ENCODE peak calls at places on chromosome 3, in four cellular contexts. One of them, this sample, is unnamed.

GRCh38 chr3:170848294-170848917 is 21.6 kb downstream of the RPL22L1 start:
- DNase-seq in aorta: no peak
- DNase-seq in NT2/D1: no peak
- DNase-seq in PC-9: no peak
- DNase-seq in this sample: no peak

GRCh38 chr3:54511766-54512365 is 389.5 kb downstream of the CACNA2D3 start:
- DNase-seq in PC-9: no peak
- DNase-seq in aorta: no peak
- DNase-seq in NT2/D1: no peak
- DNase-seq in this sample: no peak

GRCh38 chr3:150797155-150797554 is 34.2 kb upstream of the SIAH2 start:
- DNase-seq in aorta: no peak
- DNase-seq in PC-9: no peak
- DNase-seq in NT2/D1: no peak
- DNase-seq in this sample: no peak

GRCh38 chr3:158565076-158565475 is 5.9 kb upstream of the MLF1 start:
- DNase-seq in PC-9: no peak
- DNase-seq in NT2/D1: no peak
- DNase-seq in aorta: no peak
- DNase-seq in this sample: no peak

GRCh38 chr3:112384769-112385168 is 51.8 kb downstream of the CD200 start:
- DNase-seq in aorta: no peak
- DNase-seq in PC-9: no peak
- DNase-seq in NT2/D1: no peak
- DNase-seq in this sample: no peak

GRCh38 chr3:51704511-51704950 is 2.3 kb upstream of the GRM2 start:
- DNase-seq in PC-9: no peak
- DNase-seq in NT2/D1: no peak
- DNase-seq in aorta: peak; percentile 52
- DNase-seq in this sample: peak; percentile 32

GRCh38 chr3:157447026-157447694 is 10.5 kb downstream of the PTX3 start:
- DNase-seq in PC-9: no peak
- DNase-seq in aorta: no peak
- DNase-seq in NT2/D1: no peak
- DNase-seq in this sample: no peak

GRCh38 chr3:123930426-123930825 is 30.6 kb downstream of the CCDC14 start:
- DNase-seq in NT2/D1: no peak
- DNase-seq in aorta: no peak
- DNase-seq in PC-9: no peak
- DNase-seq in this sample: no peak

GRCh38 chr3:125194849-125195601 is 17.5 kb downstream of the SLC12A8 start:
- DNase-seq in aorta: no peak
- DNase-seq in PC-9: no peak
- DNase-seq in NT2/D1: no peak
- DNase-seq in this sample: peak; percentile 78

GRCh38 chr3:141407043-141407442 is 38.7 kb downstream of the ZBTB38 start:
- DNase-seq in aorta: no peak
- DNase-seq in NT2/D1: no peak
- DNase-seq in PC-9: no peak
- DNase-seq in this sample: no peak

GRCh38 chr3:125120370-125121122 is 64.7 kb upstream of the HEG1 start:
- DNase-seq in PC-9: no peak
- DNase-seq in NT2/D1: peak; percentile 91
- DNase-seq in aorta: no peak
- DNase-seq in this sample: no peak

GRCh38 chr3:66938338-66938963 is 59.7 kb upstream of the KBTBD8 start:
- DNase-seq in PC-9: peak; percentile 9
- DNase-seq in aorta: no peak
- DNase-seq in NT2/D1: peak; percentile 82
- DNase-seq in this sample: no peak

GRCh38 chr3:45647148-45647619 is 42.0 kb upstream of the SACM1L start:
- DNase-seq in NT2/D1: no peak
- DNase-seq in PC-9: no peak
- DNase-seq in aorta: no peak
- DNase-seq in this sample: no peak

GRCh38 chr3:23741403-23741706 is 64.4 kb upstream of the UBE2E1 start:
- DNase-seq in aorta: no peak
- DNase-seq in PC-9: no peak
- DNase-seq in NT2/D1: no peak
- DNase-seq in this sample: no peak

GRCh38 chr3:37041546-37042195 is 48.4 kb downstream of the MLH1 start:
- DNase-seq in PC-9: no peak
- DNase-seq in NT2/D1: no peak
- DNase-seq in aorta: no peak
- DNase-seq in this sample: no peak

GRCh38 chr3:178507507-178508442 is 28.5 kb upstream of the KCNMB2 start:
- DNase-seq in PC-9: no peak
- DNase-seq in aorta: no peak
- DNase-seq in NT2/D1: no peak
- DNase-seq in this sample: no peak

GRCh38 chr3:64861684-64862083 is 173.9 kb upstream of the ADAMTS9 start:
- DNase-seq in aorta: no peak
- DNase-seq in PC-9: no peak
- DNase-seq in NT2/D1: no peak
- DNase-seq in this sample: no peak

GRCh38 chr3:195876297-195877031 is 31.9 kb downstream of the TNK2 start:
- DNase-seq in aorta: no peak
- DNase-seq in NT2/D1: no peak
- DNase-seq in PC-9: peak; percentile 97
- DNase-seq in this sample: peak; percentile 67

GRCh38 chr3:137263982-137264777 is 306.4 kb downstream of the IL20RB start:
- DNase-seq in PC-9: no peak
- DNase-seq in NT2/D1: no peak
- DNase-seq in aorta: no peak
- DNase-seq in this sample: no peak

GRCh38 chr3:17800232-17800631 is 57.8 kb upstream of the TBC1D5 start:
- DNase-seq in aorta: no peak
- DNase-seq in PC-9: peak; percentile 52
- DNase-seq in NT2/D1: no peak
- DNase-seq in this sample: no peak

GRCh38 chr3:197025736-197026480 is 3.7 kb downstream of the MELTF start:
- DNase-seq in PC-9: no peak
- DNase-seq in NT2/D1: no peak
- DNase-seq in aorta: no peak
- DNase-seq in this sample: no peak

GRCh38 chr3:70556056-70556455 is 243.6 kb upstream of the MDFIC2 start:
- DNase-seq in NT2/D1: no peak
- DNase-seq in aorta: no peak
- DNase-seq in PC-9: no peak
- DNase-seq in this sample: no peak

GRCh38 chr3:27596334-27596841 is 112.2 kb upstream of the SLC4A7 start:
- DNase-seq in NT2/D1: no peak
- DNase-seq in PC-9: no peak
- DNase-seq in aorta: no peak
- DNase-seq in this sample: no peak

GRCh38 chr3:147311716-147312115 is 94.6 kb downstream of the ZIC4 start:
- DNase-seq in PC-9: no peak
- DNase-seq in NT2/D1: no peak
- DNase-seq in aorta: no peak
- DNase-seq in this sample: no peak

GRCh38 chr3:71658131-71658530 is 67.1 kb downstream of the EIF4E3 start:
- DNase-seq in PC-9: no peak
- DNase-seq in NT2/D1: no peak
- DNase-seq in aorta: peak; percentile 94
- DNase-seq in this sample: peak; percentile 92

GRCh38 chr3:112811150-112811884 is 35.3 kb downstream of the CD200R1L start:
- DNase-seq in aorta: no peak
- DNase-seq in NT2/D1: no peak
- DNase-seq in PC-9: no peak
- DNase-seq in this sample: peak; percentile 64

GRCh38 chr3:120473896-120474675 is 23.3 kb upstream of the FSTL1 start:
- DNase-seq in aorta: no peak
- DNase-seq in NT2/D1: no peak
- DNase-seq in PC-9: no peak
- DNase-seq in this sample: no peak

GRCh38 chr3:134326760-134327593 is 47.3 kb downstream of the AMOTL2 start:
- DNase-seq in PC-9: peak; percentile 86
- DNase-seq in aorta: peak; percentile 80
- DNase-seq in NT2/D1: peak; percentile 96
- DNase-seq in this sample: peak; percentile 78

GRCh38 chr3:43968465-43968864 is 273.2 kb upstream of the TOPAZ1 start:
- DNase-seq in NT2/D1: no peak
- DNase-seq in aorta: no peak
- DNase-seq in PC-9: no peak
- DNase-seq in this sample: no peak

GRCh38 chr3:124362418-124362817 is 367.8 kb upstream of the UMPS start:
- DNase-seq in aorta: no peak
- DNase-seq in NT2/D1: no peak
- DNase-seq in PC-9: no peak
- DNase-seq in this sample: no peak

GRCh38 chr3:65758871-65759598 is 279.7 kb downstream of the MAGI1 start:
- DNase-seq in aorta: no peak
- DNase-seq in PC-9: no peak
- DNase-seq in NT2/D1: no peak
- DNase-seq in this sample: no peak

GRCh38 chr3:15309662-15310335 is 22.6 kb downstream of the SH3BP5 start:
- DNase-seq in PC-9: no peak
- DNase-seq in NT2/D1: no peak
- DNase-seq in aorta: no peak
- DNase-seq in this sample: no peak

GRCh38 chr3:184176377-184177330 is 2.0 kb downstream of the AP2M1 start:
- DNase-seq in aorta: peak; percentile 91
- DNase-seq in PC-9: peak; percentile 96
- DNase-seq in NT2/D1: peak; percentile 95
- DNase-seq in this sample: peak; percentile 93

GRCh38 chr3:96678325-96678724 is 136.1 kb upstream of the EPHA6 start:
- DNase-seq in aorta: no peak
- DNase-seq in PC-9: no peak
- DNase-seq in NT2/D1: no peak
- DNase-seq in this sample: no peak

GRCh38 chr3:71078723-71079525 is 504.6 kb downstream of the FOXP1 start:
- DNase-seq in PC-9: no peak
- DNase-seq in aorta: no peak
- DNase-seq in NT2/D1: no peak
- DNase-seq in this sample: no peak

GRCh38 chr3:10512687-10513086 is 7.3 kb upstream of the ATP2B2 start:
- DNase-seq in aorta: peak; percentile 38
- DNase-seq in NT2/D1: no peak
- DNase-seq in PC-9: no peak
- DNase-seq in this sample: no peak

GRCh38 chr3:143895805-143896204 is 47.5 kb upstream of the SLC9A9 start:
- DNase-seq in aorta: no peak
- DNase-seq in PC-9: no peak
- DNase-seq in NT2/D1: no peak
- DNase-seq in this sample: no peak

GRCh38 chr3:134904796-134905646 is 110.0 kb downstream of the EPHB1 start:
- DNase-seq in NT2/D1: no peak
- DNase-seq in PC-9: no peak
- DNase-seq in aorta: no peak
- DNase-seq in this sample: no peak

GRCh38 chr3:13746385-13746784 is 133.5 kb downstream of the WNT7A start:
- DNase-seq in aorta: no peak
- DNase-seq in PC-9: no peak
- DNase-seq in NT2/D1: no peak
- DNase-seq in this sample: no peak

GRCh38 chr3:13745636-13746035 is 134.2 kb downstream of the WNT7A start:
- DNase-seq in PC-9: no peak
- DNase-seq in aorta: no peak
- DNase-seq in NT2/D1: no peak
- DNase-seq in this sample: no peak

DNA sequence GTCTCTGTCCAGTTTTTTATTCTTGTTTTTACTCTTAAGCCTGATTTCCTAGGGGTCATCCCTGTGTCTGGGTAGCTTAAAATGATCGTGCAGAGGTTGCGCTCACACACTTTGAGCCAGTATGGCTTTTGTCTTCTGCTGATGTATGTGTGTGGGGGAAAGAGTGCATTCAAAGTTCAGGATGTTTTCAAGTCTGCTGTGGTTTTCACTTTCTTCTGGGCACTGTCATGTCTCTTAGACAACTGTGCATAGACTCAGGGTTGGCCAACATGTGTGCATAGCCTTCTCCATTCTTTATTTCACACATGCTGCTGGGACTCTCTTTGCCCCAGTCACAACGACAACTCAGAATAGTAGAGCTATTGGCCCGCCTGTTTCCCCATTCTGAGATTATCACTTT is 139.1 kb downstream of the WNT7A start:
- DNase-seq in aorta: no peak
- DNase-seq in PC-9: no peak
- DNase-seq in NT2/D1: no peak
- DNase-seq in this sample: no peak
- H3K9me3 ChIP-seq in aorta: peaks cover 10% of the 10 kb centered on the region
- H3K9me3 ChIP-seq in PC-9: peaks cover 8% of the 10 kb centered on the region
- H3K9me3 ChIP-seq in NT2/D1: peaks cover 36% of the 10 kb centered on the region
- H3K9me3 ChIP-seq in this sample: peaks cover 12% of the 10 kb centered on the region

DNA sequence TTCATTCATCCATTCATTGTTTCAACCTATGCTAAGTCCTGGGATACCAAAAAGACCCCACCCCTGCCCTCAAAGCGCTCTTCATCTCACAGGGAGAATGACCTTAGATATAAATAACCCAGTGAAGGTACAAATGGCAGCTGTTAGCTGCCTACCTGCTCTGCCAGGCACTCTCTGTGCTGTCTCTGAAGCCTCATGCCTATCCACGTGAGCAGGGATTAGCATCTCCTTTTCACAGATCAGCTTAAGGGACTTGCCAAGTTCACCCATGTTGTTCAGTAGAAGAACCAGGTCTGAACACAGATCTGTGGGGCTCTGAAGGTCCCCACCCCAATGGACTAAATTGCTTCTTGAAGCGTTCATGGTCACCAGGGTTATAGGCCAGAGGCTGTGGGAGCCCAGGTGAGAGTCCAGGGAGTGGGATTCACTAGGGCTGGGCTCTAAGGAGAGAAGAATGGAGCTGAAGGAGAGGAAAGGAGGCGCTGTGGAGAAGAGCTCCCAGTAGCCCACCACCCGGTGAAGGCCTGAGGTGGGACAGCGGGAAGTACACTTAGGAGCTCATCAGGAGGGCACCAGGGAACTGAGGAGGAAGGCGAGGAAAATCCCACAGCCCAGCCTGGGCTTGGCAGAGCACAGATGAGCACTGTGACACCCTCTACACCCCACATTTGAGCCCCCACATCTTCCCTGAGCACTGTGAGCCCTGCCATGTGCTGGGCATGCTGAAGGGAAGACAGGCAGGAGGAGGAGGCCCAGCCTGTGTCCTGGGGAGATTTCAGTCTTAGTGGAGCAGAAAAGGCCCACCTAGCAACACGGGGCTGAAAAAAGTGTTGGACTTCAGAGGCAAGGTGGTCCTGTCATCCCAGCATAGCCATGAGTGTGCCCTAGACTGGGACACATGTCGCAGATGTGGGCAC is 20.4 kb downstream of the RBP1 start:
- DNase-seq in NT2/D1: no peak
- DNase-seq in aorta: no peak
- DNase-seq in PC-9: no peak
- DNase-seq in this sample: no peak
- H3K9me3 ChIP-seq in NT2/D1: no peaks in the 10 kb centered on the region
- H3K9me3 ChIP-seq in aorta: no peaks in the 10 kb centered on the region
- H3K9me3 ChIP-seq in PC-9: no peaks in the 10 kb centered on the region
- H3K9me3 ChIP-seq in this sample: no peaks in the 10 kb centered on the region

GRCh38 chr3:8020459-8020858 is 481.2 kb upstream of the LMCD1 start:
- DNase-seq in NT2/D1: no peak
- DNase-seq in PC-9: no peak
- DNase-seq in aorta: no peak
- DNase-seq in this sample: no peak
- H3K9me3 ChIP-seq in NT2/D1: peaks cover 43% of the 10 kb centered on the region
- H3K9me3 ChIP-seq in PC-9: no peaks in the 10 kb centered on the region
- H3K9me3 ChIP-seq in aorta: peaks cover 3% of the 10 kb centered on the region
- H3K9me3 ChIP-seq in this sample: peaks cover 2% of the 10 kb centered on the region

GRCh38 chr3:163306405-163306804 is 1771.9 kb downstream of the SI start:
- DNase-seq in NT2/D1: no peak
- DNase-seq in aorta: no peak
- DNase-seq in PC-9: no peak
- DNase-seq in this sample: no peak
- H3K9me3 ChIP-seq in NT2/D1: no peaks in the 10 kb centered on the region
- H3K9me3 ChIP-seq in aorta: no peaks in the 10 kb centered on the region
- H3K9me3 ChIP-seq in PC-9: peaks cover 4% of the 10 kb centered on the region
- H3K9me3 ChIP-seq in this sample: peaks cover 2% of the 10 kb centered on the region

This sample was measured in kidney.